ENCODE peak calls at places on chromosome 6, in nine cellular contexts. Z is tibial artery; N is HCT116; R is stomach; S is tibial nerve; O is IMR-90; A is CD8-positive, alpha-beta T cell; C is left ventricle myocardium inferior; X is dorsolateral prefrontal cortex. U is an unnamed sample.

GRCh38 chr6:145318952-145319351 is 416.4 kb downstream of the EPM2A start:
- DNase-seq in O (no peak), R (no peak), N (peak), C (no peak), A (no peak), X (no peak), S (no peak), Z (no peak), U (no peak)

GRCh38 chr6:169738972-169739529 is 12.3 kb downstream of the DYNLT2 start:
- DNase-seq in O (no peak), Z (no peak), C (no peak), X (no peak), S (no peak), R (no peak), N (no peak), A (no peak), U (no peak)

GRCh38 chr6:158517581-158517980 is 42.3 kb upstream of the TMEM181 start:
- DNase-seq in C (no peak), N (no peak), X (no peak), A (no peak), O (no peak), R (no peak), Z (no peak), S (no peak), U (no peak)

GRCh38 chr6:103018426-103018825 is 1624.9 kb downstream of the GRIK2 start:
- DNase-seq in O (no peak), C (no peak), N (no peak), X (no peak), A (no peak), S (no peak), R (no peak), Z (no peak), U (no peak)

GRCh38 chr6:41306187-41306854 is 19.8 kb upstream of the TREM1 start:
- DNase-seq in C (no peak), X (no peak), N (peak), S (no peak), R (peak), Z (no peak), A (peak), O (peak), U (no peak)

GRCh38 chr6:135423649-135424128 is 73.9 kb downstream of the AHI1 start:
- DNase-seq in R (no peak), Z (no peak), A (no peak), N (peak), S (no peak), X (no peak), C (no peak), O (peak), U (no peak)

GRCh38 chr6:156992396-156992795 is 215.2 kb downstream of the ARID1B start:
- DNase-seq in Z (no peak), N (no peak), S (no peak), X (no peak), O (no peak), A (no peak), R (no peak), C (peak), U (no peak)

GRCh38 chr6:3005077-3005476 is 5.4 kb downstream of the NQO2 start:
- DNase-seq in O (no peak), X (no peak), S (no peak), C (no peak), A (no peak), Z (no peak), R (no peak), N (no peak), U (no peak)

GRCh38 chr6:113006494-113006893 is 659.4 kb downstream of the RFPL4B start:
- DNase-seq in O (no peak), N (no peak), X (no peak), S (no peak), A (no peak), Z (no peak), C (no peak), R (no peak), U (no peak)

GRCh38 chr6:87293526-87293925 is 28.9 kb upstream of the SMIM8 start:
- DNase-seq in A (no peak), S (no peak), O (no peak), N (no peak), R (no peak), Z (no peak), X (no peak), C (no peak), U (no peak)

GRCh38 chr6:128069180-128069579 is 168.3 kb upstream of the THEMIS start:
- DNase-seq in Z (no peak), O (peak), A (no peak), R (no peak), X (no peak), S (no peak), C (no peak), N (no peak), U (no peak)

GRCh38 chr6:24931752-24932691 is 3.7 kb downstream of the RIPOR2 start:
- DNase-seq in A (no peak), C (no peak), N (no peak), O (peak), R (no peak), S (no peak), Z (no peak), X (no peak), U (no peak)

GRCh38 chr6:148343383-148343782 is 745 bp downstream of the SASH1 start:
- DNase-seq in Z (no peak), X (no peak), N (no peak), C (no peak), R (no peak), O (no peak), S (no peak), A (no peak), U (no peak)

GRCh38 chr6:28171271-28171670 is 29.6 kb downstream of the ZKSCAN8 start:
- DNase-seq in Z (no peak), O (no peak), X (no peak), C (no peak), N (no peak), A (no peak), R (no peak), S (no peak), U (no peak)

DNA sequence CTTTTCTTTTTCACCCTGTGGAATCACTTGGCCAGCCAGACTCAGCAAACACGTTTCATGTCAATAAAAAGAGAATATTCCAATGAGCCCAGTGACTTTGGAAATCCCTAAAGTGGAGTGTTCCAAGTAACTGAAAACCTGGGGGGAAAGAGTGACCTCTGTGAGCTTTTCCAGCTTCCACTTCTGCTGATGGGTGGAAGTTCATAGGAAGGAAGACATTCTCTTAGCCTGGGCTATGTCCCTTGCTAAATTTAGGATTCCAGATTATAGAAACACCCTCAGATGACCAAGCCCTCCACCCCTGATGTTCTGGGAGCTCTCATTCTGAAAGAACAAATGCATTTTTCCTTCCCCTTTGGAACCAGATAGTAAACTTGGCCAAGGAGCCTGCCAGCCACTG is 44.8 kb upstream of the EDN1 start:
- DNase-seq in C (no peak), Z (no peak), R (no peak), S (no peak), A (no peak), X (no peak), N (no peak), O (no peak), U (no peak)
- H3K27ac ChIP-seq in C (no peak), Z (no peak), R (no peak), S (no peak), A (no peak), X (no peak), N (no peak), O (no peak), U (no peak)

GRCh38 chr6:36904851-36905393 is 19.2 kb downstream of the C6orf89 start:
- DNase-seq in N (no peak), R (no peak), Z (no peak), C (no peak), O (no peak), X (no peak), S (no peak), A (no peak), U (no peak)

GRCh38 chr6:36904096-36904495 is 18.3 kb downstream of the C6orf89 start:
- DNase-seq in A (no peak), O (peak), C (no peak), Z (no peak), R (no peak), X (no peak), N (no peak), S (no peak), U (no peak)

GRCh38 chr6:36908758-36909157 is 23.0 kb downstream of the C6orf89 start:
- DNase-seq in Z (no peak), S (no peak), C (no peak), A (no peak), O (no peak), N (no peak), R (no peak), X (no peak), U (no peak)

GRCh38 chr6:36907781-36908180 is 22.0 kb downstream of the C6orf89 start:
- DNase-seq in R (peak), X (no peak), O (peak), A (no peak), S (no peak), Z (peak), C (peak), N (no peak), U (no peak)

GRCh38 chr6:36906539-36906938 is 20.8 kb downstream of the C6orf89 start:
- DNase-seq in S (no peak), Z (no peak), A (no peak), O (no peak), N (no peak), R (peak), X (peak), C (peak), U (no peak)
- H3K27ac ChIP-seq in S (no peak), Z (peak), A (no peak), O (no peak), N (no peak), R (peak), X (no peak), C (peak), U (no peak)

GRCh38 chr6:29667158-29667557 is 10.3 kb downstream of the MOG start:
- DNase-seq in R (no peak), N (no peak), S (no peak), O (no peak), Z (no peak), A (no peak), C (no peak), X (no peak), U (no peak)

GRCh38 chr6:29671026-29671425 is 9.9 kb downstream of the ZFP57 start:
- DNase-seq in O (no peak), N (no peak), X (no peak), C (no peak), A (no peak), S (no peak), Z (no peak), R (no peak), U (no peak)

GRCh38 chr6:29663300-29664039 is 6.6 kb downstream of the MOG start:
- DNase-seq in R (no peak), C (no peak), X (no peak), N (no peak), S (no peak), Z (no peak), A (no peak), O (no peak), U (no peak)

GRCh38 chr6:29665942-29666825 is 9.3 kb downstream of the MOG start:
- DNase-seq in C (no peak), A (no peak), O (no peak), X (no peak), S (no peak), R (no peak), N (no peak), Z (peak), U (no peak)

GRCh38 chr6:29666826-29667130 is 9.9 kb downstream of the MOG start:
- DNase-seq in A (no peak), R (no peak), O (no peak), C (no peak), N (no peak), Z (peak), X (no peak), S (no peak), U (no peak)
- H3K27ac ChIP-seq in A (no peak), R (no peak), O (no peak), C (no peak), N (no peak), Z (no peak), X (no peak), S (no peak), U (no peak)

GRCh38 chr6:11632795-11633511 is 95.4 kb downstream of the TMEM170B start:
- DNase-seq in Z (no peak), S (no peak), R (no peak), O (peak), X (no peak), C (no peak), N (no peak), A (no peak), U (no peak)

GRCh38 chr6:11636121-11636520 is 98.6 kb downstream of the TMEM170B start:
- DNase-seq in S (no peak), C (no peak), R (peak), Z (no peak), N (no peak), O (no peak), A (no peak), X (no peak), U (no peak)

GRCh38 chr6:11634110-11634509 is 96.6 kb downstream of the TMEM170B start:
- DNase-seq in A (no peak), O (no peak), C (no peak), N (no peak), Z (no peak), X (no peak), R (no peak), S (no peak), U (no peak)

GRCh38 chr6:11634948-11635347 is 97.4 kb downstream of the TMEM170B start:
- DNase-seq in S (no peak), C (no peak), R (no peak), O (no peak), A (no peak), X (no peak), Z (no peak), N (no peak), U (no peak)

GRCh38 chr6:11637266-11637665 is 99.7 kb downstream of the TMEM170B start:
- DNase-seq in S (no peak), C (no peak), O (no peak), X (no peak), N (no peak), R (peak), Z (no peak), A (no peak), U (no peak)
- H3K27ac ChIP-seq in S (no peak), C (no peak), O (no peak), X (no peak), N (no peak), R (peak), Z (peak), A (no peak), U (no peak)

DNA sequence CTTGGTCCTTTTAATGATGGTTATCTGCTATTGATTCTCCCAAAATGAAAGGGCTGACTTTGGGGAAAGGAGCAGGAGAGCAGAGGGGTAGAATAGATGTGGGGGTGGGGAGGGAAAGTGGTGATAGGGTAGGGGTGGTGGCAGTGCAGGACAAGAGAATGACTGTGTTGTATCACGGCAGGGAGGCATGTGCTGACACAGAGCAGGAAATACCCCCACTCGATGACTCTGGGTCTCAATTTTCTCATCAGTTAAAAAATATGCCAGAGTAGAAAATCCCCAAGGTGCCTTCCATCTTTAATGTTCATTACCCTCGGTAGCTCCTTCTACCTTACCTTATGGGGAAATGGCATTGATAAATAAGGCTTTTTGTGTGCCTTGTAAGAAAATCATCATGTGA is 79.0 kb upstream of the ATXN1 start:
- DNase-seq in C (no peak), N (no peak), R (no peak), O (no peak), X (no peak), S (no peak), A (no peak), Z (no peak), U (no peak)
- H3K27ac ChIP-seq in C (no peak), N (no peak), R (no peak), O (no peak), X (no peak), S (no peak), A (no peak), Z (no peak), U (no peak)

GRCh38 chr6:63805345-63805744 is 169.7 kb downstream of the PHF3 start:
- DNase-seq in O (no peak), A (no peak), X (no peak), Z (no peak), R (no peak), N (no peak), S (no peak), C (no peak), U (no peak)
- H3K27ac ChIP-seq in O (peak), A (no peak), X (no peak), Z (no peak), R (peak), N (no peak), S (no peak), C (no peak), U (no peak)